ENCODE peak calls at places on chromosomes 13 and 19, in eight cellular contexts. One of them, this sample, is unnamed.
A peak's percentile ranks its signal among the peaks of the same experiment; 100 is the strongest.

GRCh38 chr13:31038834-31039552 is 106.5 kb downstream of the TEX26 start:
- DNase-seq in breast epithelium: no peak
- DNase-seq in AG04450: no peak
- DNase-seq in CD4-positive, alpha-beta T cell: no peak
- DNase-seq in heart right ventricle: no peak
- DNase-seq in H9: no peak
- DNase-seq in left lung: no peak
- DNase-seq in CD8-positive, alpha-beta memory T cell: no peak
- DNase-seq in this sample: no peak

GRCh38 chr19:50549927-50550593 is 18.2 kb downstream of the LRRC4B start:
- DNase-seq in breast epithelium: no peak
- DNase-seq in AG04450: no peak
- DNase-seq in CD4-positive, alpha-beta T cell: no peak
- DNase-seq in heart right ventricle: no peak
- DNase-seq in H9: no peak
- DNase-seq in left lung: no peak
- DNase-seq in CD8-positive, alpha-beta memory T cell: no peak
- DNase-seq in this sample: no peak

GRCh38 chr19:46967578-46968018 is 52.0 kb upstream of the NPAS1 start:
- DNase-seq in breast epithelium: no peak
- DNase-seq in AG04450: no peak
- DNase-seq in CD4-positive, alpha-beta T cell: no peak
- DNase-seq in heart right ventricle: peak; percentile 77
- DNase-seq in H9: no peak
- DNase-seq in left lung: no peak
- DNase-seq in CD8-positive, alpha-beta memory T cell: peak; percentile 59
- DNase-seq in this sample: no peak

GRCh38 chr13:113562085-113562749 is 22.3 kb upstream of the TFDP1 start:
- DNase-seq in breast epithelium: peak; percentile 58
- DNase-seq in AG04450: peak; percentile 48
- DNase-seq in CD4-positive, alpha-beta T cell: peak; percentile 38
- DNase-seq in heart right ventricle: peak; percentile 63
- DNase-seq in H9: peak; percentile 87
- DNase-seq in left lung: peak; percentile 61
- DNase-seq in CD8-positive, alpha-beta memory T cell: peak; percentile 54
- DNase-seq in this sample: peak; percentile 45

GRCh38 chr19:609001-609340 is 19.3 kb downstream of the HCN2 start:
- DNase-seq in breast epithelium: no peak
- DNase-seq in AG04450: no peak
- DNase-seq in CD4-positive, alpha-beta T cell: no peak
- DNase-seq in heart right ventricle: peak; percentile 62
- DNase-seq in H9: no peak
- DNase-seq in left lung: no peak
- DNase-seq in CD8-positive, alpha-beta memory T cell: no peak
- DNase-seq in this sample: peak; percentile 91

GRCh38 chr13:84076280-84076679 is 194.0 kb upstream of the SLITRK1 start:
- DNase-seq in breast epithelium: no peak
- DNase-seq in AG04450: no peak
- DNase-seq in CD4-positive, alpha-beta T cell: no peak
- DNase-seq in heart right ventricle: no peak
- DNase-seq in H9: no peak
- DNase-seq in left lung: no peak
- DNase-seq in CD8-positive, alpha-beta memory T cell: no peak
- DNase-seq in this sample: no peak

GRCh38 chr19:42132030-42132628 is at the start of gene POU2F2:
- DNase-seq in breast epithelium: no peak
- DNase-seq in AG04450: no peak
- DNase-seq in CD4-positive, alpha-beta T cell: peak; percentile 86
- DNase-seq in heart right ventricle: peak; percentile 45
- DNase-seq in H9: peak; percentile 60
- DNase-seq in left lung: peak; percentile 88
- DNase-seq in CD8-positive, alpha-beta memory T cell: peak; percentile 95
- DNase-seq in this sample: peak; percentile 9

GRCh38 chr13:69077267-69077666 is 1030.4 kb upstream of the ATXN8OS start:
- DNase-seq in breast epithelium: no peak
- DNase-seq in AG04450: no peak
- DNase-seq in CD4-positive, alpha-beta T cell: no peak
- DNase-seq in heart right ventricle: no peak
- DNase-seq in H9: no peak
- DNase-seq in left lung: no peak
- DNase-seq in CD8-positive, alpha-beta memory T cell: no peak
- DNase-seq in this sample: no peak

GRCh38 chr19:30783212-30783611 is 411.0 kb downstream of the ZNF536 start:
- DNase-seq in breast epithelium: no peak
- DNase-seq in AG04450: no peak
- DNase-seq in CD4-positive, alpha-beta T cell: no peak
- DNase-seq in heart right ventricle: no peak
- DNase-seq in H9: no peak
- DNase-seq in left lung: no peak
- DNase-seq in CD8-positive, alpha-beta memory T cell: no peak
- DNase-seq in this sample: no peak

GRCh38 chr13:64314286-64314685 is 2898.6 kb upstream of the PCDH20 start:
- DNase-seq in breast epithelium: no peak
- DNase-seq in AG04450: peak; percentile 4
- DNase-seq in CD4-positive, alpha-beta T cell: no peak
- DNase-seq in heart right ventricle: no peak
- DNase-seq in H9: no peak
- DNase-seq in left lung: no peak
- DNase-seq in CD8-positive, alpha-beta memory T cell: no peak
- DNase-seq in this sample: no peak

GRCh38 chr19:15340086-15340485 is 7.7 kb upstream of the BRD4 start:
- DNase-seq in breast epithelium: no peak
- DNase-seq in AG04450: no peak
- DNase-seq in CD4-positive, alpha-beta T cell: no peak
- DNase-seq in heart right ventricle: no peak
- DNase-seq in H9: no peak
- DNase-seq in left lung: no peak
- DNase-seq in CD8-positive, alpha-beta memory T cell: no peak
- DNase-seq in this sample: no peak

GRCh38 chr13:97279913-97280312 is 57.8 kb downstream of the MBNL2 start:
- DNase-seq in breast epithelium: no peak
- DNase-seq in AG04450: no peak
- DNase-seq in CD4-positive, alpha-beta T cell: no peak
- DNase-seq in heart right ventricle: no peak
- DNase-seq in H9: no peak
- DNase-seq in left lung: no peak
- DNase-seq in CD8-positive, alpha-beta memory T cell: no peak
- DNase-seq in this sample: no peak

GRCh38 chr13:95536629-95537241 is 15.8 kb upstream of the CLDN10 start:
- DNase-seq in breast epithelium: no peak
- DNase-seq in AG04450: no peak
- DNase-seq in CD4-positive, alpha-beta T cell: no peak
- DNase-seq in heart right ventricle: no peak
- DNase-seq in H9: no peak
- DNase-seq in left lung: no peak
- DNase-seq in CD8-positive, alpha-beta memory T cell: no peak
- DNase-seq in this sample: no peak

GRCh38 chr19:6292006-6292405 is 12.2 kb upstream of the MLLT1 start:
- DNase-seq in breast epithelium: no peak
- DNase-seq in AG04450: no peak
- DNase-seq in CD4-positive, alpha-beta T cell: no peak
- DNase-seq in heart right ventricle: no peak
- DNase-seq in H9: no peak
- DNase-seq in left lung: no peak
- DNase-seq in CD8-positive, alpha-beta memory T cell: no peak
- DNase-seq in this sample: no peak

GRCh38 chr19:13827656-13828055 is 32.4 kb downstream of the ZSWIM4 start:
- DNase-seq in breast epithelium: no peak
- DNase-seq in AG04450: no peak
- DNase-seq in CD4-positive, alpha-beta T cell: no peak
- DNase-seq in heart right ventricle: peak; percentile 2
- DNase-seq in H9: peak; percentile 84
- DNase-seq in left lung: no peak
- DNase-seq in CD8-positive, alpha-beta memory T cell: no peak
- DNase-seq in this sample: no peak

GRCh38 chr13:106008540-106008939 is 526.9 kb downstream of the EFNB2 start:
- DNase-seq in breast epithelium: no peak
- DNase-seq in AG04450: no peak
- DNase-seq in CD4-positive, alpha-beta T cell: no peak
- DNase-seq in heart right ventricle: no peak
- DNase-seq in H9: no peak
- DNase-seq in left lung: no peak
- DNase-seq in CD8-positive, alpha-beta memory T cell: no peak
- DNase-seq in this sample: no peak

DNA sequence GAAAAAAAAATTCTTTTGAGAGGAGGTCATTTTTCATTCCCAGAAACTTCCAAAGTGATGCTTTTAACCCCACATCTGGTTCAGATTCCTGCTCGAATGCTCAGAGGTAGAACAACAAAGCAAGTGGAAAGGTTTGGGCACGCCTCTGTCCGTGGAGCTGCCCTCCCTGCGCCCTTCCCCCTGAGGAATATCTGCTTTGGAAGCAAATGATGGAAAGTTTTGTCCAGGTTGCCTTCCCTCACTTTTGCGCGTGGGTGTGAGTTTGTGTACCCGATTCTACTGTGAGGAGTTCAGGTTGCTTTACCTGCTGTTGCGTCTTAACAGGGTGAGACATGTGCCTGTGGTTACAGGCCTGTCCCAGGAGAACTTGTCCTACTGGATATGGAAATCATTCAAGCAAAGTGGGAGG is 110.2 kb downstream of the KLF5 start:
- DNase-seq in breast epithelium: no peak
- DNase-seq in AG04450: peak; percentile 30
- DNase-seq in CD4-positive, alpha-beta T cell: no peak
- DNase-seq in heart right ventricle: no peak
- DNase-seq in H9: no peak
- DNase-seq in left lung: no peak
- DNase-seq in CD8-positive, alpha-beta memory T cell: no peak
- DNase-seq in this sample: no peak
- H3K27ac ChIP-seq in breast epithelium: peak overlapping the region; percentile 74
- H3K27ac ChIP-seq in AG04450: no peak overlapping the region
- H3K27ac ChIP-seq in CD4-positive, alpha-beta T cell: no peak overlapping the region
- H3K27ac ChIP-seq in heart right ventricle: no peak overlapping the region
- H3K27ac ChIP-seq in H9: no peak overlapping the region
- H3K27ac ChIP-seq in left lung: no peak overlapping the region
- H3K27ac ChIP-seq in CD8-positive, alpha-beta memory T cell: no peak overlapping the region
- H3K27ac ChIP-seq in this sample: no peak overlapping the region

GRCh38 chr19:38719761-38720558 is 24.3 kb downstream of the CAPN12 start:
- DNase-seq in breast epithelium: no peak
- DNase-seq in AG04450: no peak
- DNase-seq in CD4-positive, alpha-beta T cell: no peak
- DNase-seq in heart right ventricle: no peak
- DNase-seq in H9: no peak
- DNase-seq in left lung: no peak
- DNase-seq in CD8-positive, alpha-beta memory T cell: no peak
- DNase-seq in this sample: no peak
- H3K27ac ChIP-seq in breast epithelium: peak overlapping the region; percentile 82
- H3K27ac ChIP-seq in AG04450: no peak overlapping the region
- H3K27ac ChIP-seq in CD4-positive, alpha-beta T cell: no peak overlapping the region
- H3K27ac ChIP-seq in heart right ventricle: peak overlapping the region; percentile 90
- H3K27ac ChIP-seq in H9: no peak overlapping the region
- H3K27ac ChIP-seq in left lung: peak overlapping the region; percentile 53
- H3K27ac ChIP-seq in CD8-positive, alpha-beta memory T cell: no peak overlapping the region
- H3K27ac ChIP-seq in this sample: peak overlapping the region; percentile 99

GRCh38 chr19:32361574-32362317 is 16.3 kb downstream of the ZNF507 start:
- DNase-seq in breast epithelium: no peak
- DNase-seq in AG04450: no peak
- DNase-seq in CD4-positive, alpha-beta T cell: no peak
- DNase-seq in heart right ventricle: no peak
- DNase-seq in H9: no peak
- DNase-seq in left lung: peak; percentile 37
- DNase-seq in CD8-positive, alpha-beta memory T cell: no peak
- DNase-seq in this sample: no peak
- H3K27ac ChIP-seq in breast epithelium: peak overlapping the region; percentile 95
- H3K27ac ChIP-seq in AG04450: no peak overlapping the region
- H3K27ac ChIP-seq in CD4-positive, alpha-beta T cell: no peak overlapping the region
- H3K27ac ChIP-seq in heart right ventricle: no peak overlapping the region
- H3K27ac ChIP-seq in H9: no peak overlapping the region
- H3K27ac ChIP-seq in left lung: no peak overlapping the region
- H3K27ac ChIP-seq in CD8-positive, alpha-beta memory T cell: no peak overlapping the region
- H3K27ac ChIP-seq in this sample: peak overlapping the region; percentile 95

DNA sequence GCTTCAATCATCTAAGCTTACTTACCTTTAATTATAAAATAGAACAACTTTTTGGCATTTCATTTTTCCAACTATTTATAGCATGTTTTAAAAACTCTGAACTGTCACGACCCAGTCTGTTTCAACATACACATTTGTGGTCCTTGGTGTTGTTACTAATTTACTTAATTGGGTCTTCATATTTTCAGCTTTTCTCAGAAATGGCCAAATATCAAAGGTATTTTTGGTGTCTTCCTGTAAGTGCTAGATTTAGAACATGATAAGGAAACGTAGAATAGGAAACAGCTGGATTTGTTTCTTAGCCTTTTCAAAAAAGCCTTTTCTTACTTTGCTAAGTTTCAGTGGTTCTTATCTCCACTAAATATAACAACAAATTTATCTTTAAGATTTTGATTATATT is 11.4 kb downstream of the LPAR6 start:
- DNase-seq in breast epithelium: no peak
- DNase-seq in AG04450: no peak
- DNase-seq in CD4-positive, alpha-beta T cell: no peak
- DNase-seq in heart right ventricle: no peak
- DNase-seq in H9: no peak
- DNase-seq in left lung: no peak
- DNase-seq in CD8-positive, alpha-beta memory T cell: no peak
- DNase-seq in this sample: no peak
- H3K27ac ChIP-seq in breast epithelium: peak overlapping the region; percentile 82
- H3K27ac ChIP-seq in AG04450: no peak overlapping the region
- H3K27ac ChIP-seq in CD4-positive, alpha-beta T cell: no peak overlapping the region
- H3K27ac ChIP-seq in heart right ventricle: peak overlapping the region; percentile 14
- H3K27ac ChIP-seq in H9: no peak overlapping the region
- H3K27ac ChIP-seq in left lung: peak overlapping the region; percentile 48
- H3K27ac ChIP-seq in CD8-positive, alpha-beta memory T cell: no peak overlapping the region
- H3K27ac ChIP-seq in this sample: no peak overlapping the region

DNA sequence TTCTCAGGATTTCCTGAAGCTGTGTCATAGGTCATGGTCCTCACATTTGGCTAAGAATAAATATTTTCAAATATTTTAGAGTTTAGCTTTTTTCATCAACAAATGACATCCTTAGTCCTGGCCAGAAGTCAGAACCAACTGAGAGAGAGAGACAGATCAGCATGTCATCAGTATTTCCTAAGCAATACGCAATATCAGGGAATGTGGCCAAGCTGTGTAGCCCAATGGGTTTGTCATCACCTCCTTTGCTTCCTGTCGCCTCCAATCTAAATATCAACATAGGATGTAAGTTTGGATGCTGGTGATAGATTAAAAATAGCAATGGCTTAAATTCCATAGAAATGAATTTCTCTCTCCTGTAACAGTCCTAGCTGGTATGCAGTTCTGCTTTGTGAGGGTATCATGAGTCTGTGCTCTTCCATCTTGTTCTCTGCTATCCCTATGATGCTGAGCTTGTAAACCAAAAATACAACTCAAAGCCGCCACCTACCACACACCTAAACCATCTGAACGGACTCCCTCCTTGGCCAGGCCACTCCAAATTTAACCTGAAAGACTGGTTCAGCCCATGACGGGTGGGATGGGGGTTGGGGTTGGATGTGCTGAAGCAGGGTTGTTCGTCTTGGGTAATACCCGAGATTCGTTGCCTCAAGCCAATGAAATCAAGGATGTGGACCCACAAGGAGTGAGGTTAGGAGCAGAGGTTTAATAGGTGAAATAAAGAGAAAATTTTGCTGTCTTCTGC is 10.0 kb upstream of the IGSF23 start:
- DNase-seq in breast epithelium: no peak
- DNase-seq in AG04450: peak; percentile 93
- DNase-seq in CD4-positive, alpha-beta T cell: no peak
- DNase-seq in heart right ventricle: no peak
- DNase-seq in H9: no peak
- DNase-seq in left lung: no peak
- DNase-seq in CD8-positive, alpha-beta memory T cell: no peak
- DNase-seq in this sample: no peak
- H3K27ac ChIP-seq in breast epithelium: no peak overlapping the region
- H3K27ac ChIP-seq in AG04450: peak overlapping the region; percentile 80
- H3K27ac ChIP-seq in CD4-positive, alpha-beta T cell: no peak overlapping the region
- H3K27ac ChIP-seq in heart right ventricle: no peak overlapping the region
- H3K27ac ChIP-seq in H9: no peak overlapping the region
- H3K27ac ChIP-seq in left lung: peak overlapping the region; percentile 20
- H3K27ac ChIP-seq in CD8-positive, alpha-beta memory T cell: no peak overlapping the region
- H3K27ac ChIP-seq in this sample: peak overlapping the region; percentile 2